ENCODE peak calls at places on chromosomes 6 and 20, in ten cellular contexts. Y is HEK293T; Z is C1 segment of cervical spinal cord; S is adipocyte; K is stimulated activated CD8-positive, alpha-beta memory T cell treated with anti-CD3 and anti-CD28 coated beads, Interleukin-7, amount 100 ng/mL, for 4 hours; R is BJ; U is midbrain; G is breast epithelium; J is HT1080; Q is kidney tubule cell. T is an unnamed sample.

GRCh38 chr20:37394543-37395410 is 48.8 kb downstream of the SRC start:
- DNase-seq in Y (no peak), Z (no peak), S (no peak), K (no peak), R (no peak), U (no peak), G (no peak), J (no peak), Q (no peak), T (no peak)

GRCh38 chr20:53739799-53740785 is 146.5 kb upstream of the ZNF217 start:
- DNase-seq in Y (no peak), Z (no peak), S (peak; percentile 57), K (no peak), R (no peak), U (no peak), G (no peak), J (no peak), Q (peak; percentile 28), T (no peak)

GRCh38 chr6:30814137-30815084 is 69.9 kb upstream of the DDR1 start:
- DNase-seq in Y (no peak), Z (no peak), S (peak; percentile 67), K (peak; percentile 60), R (no peak), U (no peak), G (no peak), J (peak; percentile 88), Q (peak; percentile 83), T (peak; percentile 74)

GRCh38 chr6:10518461-10519216 is 2.5 kb upstream of the GCNT2 start:
- DNase-seq in Y (no peak), Z (no peak), S (peak; percentile 39), K (no peak), R (no peak), U (no peak), G (no peak), J (peak; percentile 24), Q (peak; percentile 75), T (peak; percentile 46)

GRCh38 chr6:145815875-145816274 is 1.3 kb upstream of the FBXO30 start:
- DNase-seq in Y (no peak), Z (no peak), S (peak; percentile 46), K (no peak), R (no peak), U (no peak), G (no peak), J (peak; percentile 2), Q (peak; percentile 28), T (no peak)

GRCh38 chr6:30219244-30219643 is 6.0 kb upstream of the TRIM26 start:
- DNase-seq in Y (peak; percentile 58), Z (no peak), S (peak; percentile 84), K (no peak), R (no peak), U (peak; percentile 61), G (no peak), J (peak; percentile 55), Q (peak; percentile 71), T (peak; percentile 33)

GRCh38 chr20:32580970-32581838 is 3.9 kb downstream of the NOL4L start:
- DNase-seq in Y (no peak), Z (peak; percentile 11), S (no peak), K (no peak), R (no peak), U (no peak), G (no peak), J (no peak), Q (no peak), T (no peak)

GRCh38 chr20:14148042-14148441 is 152.7 kb downstream of the MACROD2 start:
- DNase-seq in Y (no peak), Z (no peak), S (peak; percentile 17), K (no peak), R (no peak), U (no peak), G (no peak), J (peak; percentile 3), Q (no peak), T (peak; percentile 71)

GRCh38 chr6:121897337-121897760 is 461.9 kb downstream of the GJA1 start:
- DNase-seq in Y (no peak), Z (no peak), S (peak; percentile 37), K (no peak), R (no peak), U (peak; percentile 13), G (no peak), J (peak; percentile 35), Q (no peak), T (peak; percentile 64)